ENCODE peak calls at places on chromosome 1, in five cellular contexts. R is GM23338, C is tibial artery, A is A549, F is pancreas. U is an unnamed sample.

GRCh38 chr1:19033926-19034680 is 77.6 kb upstream of the IFFO2 start:
- DNase-seq in F (no peak), R (no peak), C (no peak), A (no peak), U (no peak)

GRCh38 chr1:4494558-4494957 is 159.9 kb upstream of the AJAP1 start:
- DNase-seq in R (no peak), A (peak; percentile 28), C (no peak), F (peak; percentile 18), U (no peak)

GRCh38 chr1:71088645-71089287 is 7.9 kb upstream of the ZRANB2 start:
- DNase-seq in R (no peak), C (no peak), A (no peak), F (no peak), U (no peak)

GRCh38 chr1:78950801-78951200 is 55.7 kb downstream of the ADGRL4 start:
- DNase-seq in C (no peak), A (no peak), R (no peak), F (no peak), U (no peak)

GRCh38 chr1:213982814-213983588 is 4.8 kb upstream of the PROX1 start:
- DNase-seq in F (peak; percentile 52), A (no peak), C (no peak), R (peak; percentile 84), U (no peak)

GRCh38 chr1:32876341-32877210 is 5.9 kb upstream of the FNDC5 start:
- DNase-seq in F (peak; percentile 62), A (peak; percentile 54), R (peak; percentile 72), C (no peak), U (no peak)

GRCh38 chr1:2290171-2290578 is 62.1 kb downstream of the SKI start:
- DNase-seq in A (no peak), R (no peak), C (no peak), F (no peak), U (no peak)

GRCh38 chr1:116357487-116357886 is 15.6 kb upstream of the ATP1A1 start:
- DNase-seq in R (no peak), F (no peak), C (no peak), A (no peak), U (no peak)

GRCh38 chr1:157203166-157203565 is 65.0 kb upstream of the ETV3 start:
- DNase-seq in F (no peak), R (no peak), C (no peak), A (no peak), U (no peak)

GRCh38 chr1:27203946-27204345 is 30.5 kb upstream of the WDTC1 start:
- DNase-seq in C (no peak), A (no peak), F (no peak), R (no peak), U (no peak)

GRCh38 chr1:188489336-188490112 is 1660.8 kb downstream of the PLA2G4A start:
- DNase-seq in R (peak; percentile 11), A (peak; percentile 3), C (no peak), F (no peak), U (no peak)
- TF ChIP-seq CTCF in R (no peak), A (no peak), C (no peak), F (no peak), U (no peak)

DNA sequence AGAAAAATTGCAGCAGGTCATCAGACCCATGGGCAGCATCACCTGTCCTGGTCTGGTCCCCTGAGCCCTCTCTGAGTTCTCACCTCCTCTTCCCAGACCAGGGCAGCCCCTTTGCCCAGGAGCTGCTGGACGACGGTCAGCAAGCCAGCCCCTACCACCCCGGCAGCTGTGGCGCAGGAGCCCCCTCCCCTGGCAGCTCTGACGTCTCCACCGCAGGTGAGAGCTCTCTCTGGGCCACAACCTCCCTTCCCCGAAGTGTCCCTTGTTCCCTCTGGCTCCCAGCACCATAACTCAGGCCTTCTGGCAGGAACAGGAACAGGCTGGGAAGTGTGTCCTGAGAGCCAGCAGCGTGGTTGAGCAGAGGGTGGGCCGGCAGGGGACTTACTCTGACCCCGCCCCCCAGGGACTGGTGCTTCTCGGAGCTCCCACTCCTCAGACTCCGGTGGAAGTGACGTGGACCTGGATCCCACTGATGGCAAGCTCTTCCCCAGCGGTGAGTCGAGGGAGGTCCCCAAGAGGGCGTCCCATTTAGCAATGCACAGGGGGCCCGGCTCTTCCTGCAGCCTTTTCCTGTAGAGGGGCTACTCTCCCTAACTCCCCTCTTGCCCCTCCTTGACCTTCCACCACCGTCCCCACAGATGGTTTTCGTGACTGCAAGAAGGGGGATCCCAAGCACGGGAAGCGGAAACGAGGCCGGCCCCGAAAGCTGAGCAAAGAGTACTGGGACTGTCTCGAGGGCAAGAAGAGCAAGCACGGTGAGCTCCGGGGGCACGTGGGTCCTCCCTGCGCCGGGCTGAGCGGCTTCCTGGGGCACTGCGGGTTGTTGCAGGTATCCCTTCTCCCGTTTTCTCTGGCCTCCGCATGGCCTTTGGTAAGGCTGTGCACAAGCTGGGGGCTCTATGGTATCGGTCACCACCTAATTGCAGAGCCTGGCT is 2.4 kb downstream of the ELF3 start:
- DNase-seq in A (no peak), C (no peak), F (no peak), R (no peak), U (no peak)
- H3K4me3 ChIP-seq in A (peak overlapping the region; percentile 95), C (no peak overlapping the region), F (peak overlapping the region; percentile 83), R (no peak overlapping the region), U (no peak overlapping the region)

GRCh38 chr1:203038217-203038741 is 12.0 kb downstream of the PPFIA4 start:
- DNase-seq in C (peak; percentile 53), A (peak; percentile 45), F (peak; percentile 31), R (no peak), U (peak; percentile 86)
- H3K27ac ChIP-seq in C (peak overlapping the region; percentile 76), A (no peak overlapping the region), F (no peak overlapping the region), R (no peak overlapping the region), U (peak overlapping the region; percentile 68)

GRCh38 chr1:230922620-230923019 is 54.3 kb upstream of the C1orf198 start:
- DNase-seq in R (no peak), C (no peak), F (no peak), A (no peak), U (no peak)
- TF ChIP-seq CTCF in R (no peak), C (no peak), F (no peak), A (no peak), U (no peak)

DNA sequence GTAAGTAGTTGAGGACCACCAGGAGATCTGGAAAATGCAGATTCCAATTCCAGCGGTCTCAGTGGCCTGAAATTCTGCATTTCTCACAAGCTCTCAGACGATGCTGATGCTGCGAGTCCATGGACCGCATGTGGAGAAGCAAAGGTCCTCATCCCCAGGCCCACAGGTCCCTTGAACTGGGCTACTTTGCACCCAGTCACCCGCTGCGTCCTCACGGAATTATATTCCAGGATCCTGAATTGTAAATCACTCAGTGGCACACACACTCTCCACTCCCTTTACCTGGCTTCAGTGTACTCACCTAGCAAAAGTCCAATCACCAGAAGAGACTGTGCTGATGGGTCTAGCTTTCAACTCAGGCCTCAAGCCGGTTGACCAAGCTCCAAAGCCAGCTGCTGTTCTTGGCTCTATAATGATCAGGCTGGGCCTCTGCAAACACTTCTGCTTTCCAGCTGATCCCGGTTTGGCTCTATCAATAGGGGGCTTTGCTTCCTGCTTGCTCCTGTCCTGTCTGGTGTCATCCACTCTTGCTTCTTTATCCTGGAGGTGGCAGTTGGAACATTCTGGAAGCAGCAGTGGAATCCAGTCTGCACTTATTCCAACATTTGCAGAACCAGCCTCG is 904 bp upstream of the RPL22 start:
- DNase-seq in F (no peak), R (no peak), C (no peak), A (no peak), U (no peak)
- H3K4me3 ChIP-seq in F (peak overlapping the region; percentile 71), R (peak overlapping the region; percentile 89), C (peak overlapping the region; percentile 92), A (peak overlapping the region; percentile 96), U (peak overlapping the region; percentile 96)

DNA sequence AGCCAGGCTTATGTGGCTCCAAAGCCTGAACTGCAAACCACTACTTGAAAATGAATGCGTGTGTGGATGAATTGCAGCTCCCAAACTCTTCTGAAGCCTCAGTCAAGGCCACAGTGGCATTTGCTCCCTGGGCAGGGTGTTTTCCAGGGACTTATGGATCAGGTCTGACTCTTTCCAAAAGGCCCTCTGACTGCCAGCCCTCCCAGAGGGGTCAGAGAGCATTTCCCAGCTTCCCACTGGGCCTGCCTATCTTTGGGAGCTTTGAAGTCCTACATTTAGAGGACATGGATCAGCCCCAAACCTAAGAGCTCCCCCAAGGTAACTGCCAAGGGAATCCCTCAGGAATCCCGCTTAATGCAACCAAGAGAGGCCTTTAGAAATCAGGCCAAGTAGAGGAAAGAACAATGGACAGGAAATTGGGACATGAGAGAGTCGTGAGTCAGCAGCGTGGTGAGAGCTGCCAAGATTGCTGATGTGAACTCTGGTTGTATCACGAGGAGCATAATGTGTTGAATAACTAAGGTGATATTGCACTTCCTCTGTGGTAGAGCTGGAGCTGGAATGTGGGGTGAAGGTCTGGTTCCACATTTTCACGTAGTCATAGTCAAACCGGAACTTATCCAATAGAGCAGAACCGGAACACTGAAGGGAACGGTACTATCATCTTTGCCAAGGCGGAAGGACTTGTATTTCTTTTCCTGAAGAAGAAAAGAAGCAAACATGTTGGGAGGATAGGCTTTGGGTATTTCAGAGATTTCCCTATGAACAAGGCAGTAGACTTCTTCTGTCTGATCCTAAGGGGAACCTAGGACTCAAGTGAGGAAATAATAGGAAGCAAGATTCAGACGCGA is 99.4 kb upstream of the JUN start:
- DNase-seq in F (peak; percentile 58), A (peak; percentile 41), R (peak; percentile 16), C (peak; percentile 90), U (no peak)
- H3K27ac ChIP-seq in F (peak overlapping the region; percentile 39), A (peak overlapping the region; percentile 81), R (no peak overlapping the region), C (peak overlapping the region; percentile 84), U (peak overlapping the region; percentile 35)

GRCh38 chr1:207256869-207257268 is 64.6 kb upstream of the CD55 start:
- DNase-seq in C (no peak), A (no peak), F (no peak), R (no peak), U (no peak)

GRCh38 chr1:207261971-207262370 is 59.5 kb upstream of the CD55 start:
- DNase-seq in A (no peak), C (no peak), R (no peak), F (no peak), U (no peak)

GRCh38 chr1:207264663-207265270 is 56.7 kb upstream of the CD55 start:
- DNase-seq in R (no peak), A (no peak), C (no peak), F (no peak), U (no peak)

DNA sequence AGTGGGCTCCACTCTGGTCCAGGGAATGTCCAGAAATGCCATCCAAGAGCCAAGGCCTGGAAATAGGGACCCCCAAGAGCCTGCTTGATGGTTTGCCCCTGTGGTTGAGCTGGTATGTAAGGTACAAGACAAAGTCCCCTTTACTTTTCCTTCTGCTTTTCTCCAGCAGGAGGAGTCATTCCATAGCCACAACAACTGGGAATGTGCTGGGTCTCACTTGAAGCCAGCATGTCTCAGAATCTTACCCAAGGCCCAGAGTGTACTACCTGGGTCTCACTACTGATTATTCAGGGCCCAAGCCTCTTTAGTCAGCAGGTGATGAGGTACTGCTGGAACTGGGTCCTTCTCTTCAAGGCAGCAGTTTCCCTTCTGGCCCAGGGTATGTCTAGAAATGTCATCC is 62.1 kb upstream of the CD55 start:
- DNase-seq in F (no peak), A (no peak), R (peak; percentile 69), C (no peak), U (no peak)
- TF ChIP-seq CTCF in F (no peak), A (no peak), R (peak; percentile 59), C (no peak), U (no peak)